ENCODE peak calls at places on chromosomes 2 and 18, in nine cellular contexts. W, A, U, G, R, H, C, Q and Z are unnamed samples.

GRCh38 chr18:474416-474815 is 26.1 kb downstream of the COLEC12 start:
- DNase-seq in W (peak), A (no peak), U (no peak), G (no peak), R (no peak), H (no peak), C (no peak), Q (no peak), Z (no peak)

GRCh38 chr18:13629841-13630747 is 96.3 kb downstream of the FAM210A start:
- DNase-seq in W (peak), A (peak), U (peak), G (peak), R (peak), H (no peak), C (peak), Q (peak), Z (peak)

GRCh38 chr2:234478121-234478858 is 18.6 kb downstream of the ARL4C start:
- DNase-seq in W (no peak), A (no peak), U (no peak), G (no peak), R (no peak), H (no peak), C (no peak), Q (no peak), Z (no peak)

GRCh38 chr18:62437520-62438329 is 85.1 kb upstream of the ZCCHC2 start:
- DNase-seq in W (peak), A (no peak), U (peak), G (peak), R (no peak), H (no peak), C (no peak), Q (no peak), Z (no peak)

GRCh38 chr18:50192903-50193795 is 1.8 kb downstream of the MYO5B start:
- DNase-seq in W (no peak), A (no peak), U (no peak), G (no peak), R (peak), H (no peak), C (no peak), Q (no peak), Z (no peak)

GRCh38 chr2:177405029-177405692 is 12.6 kb downstream of the AGPS start:
- DNase-seq in W (no peak), A (no peak), U (no peak), G (no peak), R (no peak), H (no peak), C (no peak), Q (no peak), Z (no peak)

GRCh38 chr2:167908786-167909185 is 338.6 kb downstream of the STK39 start:
- DNase-seq in W (no peak), A (no peak), U (no peak), G (no peak), R (no peak), H (no peak), C (no peak), Q (no peak), Z (no peak)

GRCh38 chr2:63874204-63875134 is 32.8 kb downstream of the UGP2 start:
- DNase-seq in W (no peak), A (no peak), U (no peak), G (no peak), R (no peak), H (no peak), C (no peak), Q (no peak), Z (no peak)

GRCh38 chr2:240021488-240022104 is 3.5 kb downstream of the NDUFA10 start:
- DNase-seq in W (peak), A (peak), U (peak), G (peak), R (peak), H (peak), C (peak), Q (peak), Z (peak)

GRCh38 chr2:120949027-120949956 is 213.6 kb downstream of the GLI2 start:
- DNase-seq in W (no peak), A (no peak), U (no peak), G (no peak), R (peak), H (no peak), C (no peak), Q (no peak), Z (no peak)

GRCh38 chr2:206657087-206657486 is 14.8 kb downstream of the FAM237A start:
- DNase-seq in W (no peak), A (no peak), U (no peak), G (peak), R (no peak), H (no peak), C (no peak), Q (no peak), Z (no peak)

GRCh38 chr2:62642429-62643099 is 62.9 kb upstream of the EHBP1 start:
- DNase-seq in W (no peak), A (no peak), U (no peak), G (no peak), R (no peak), H (no peak), C (no peak), Q (no peak), Z (no peak)

GRCh38 chr2:53129851-53130250 is 637.8 kb upstream of the CHAC2 start:
- DNase-seq in W (peak), A (no peak), U (peak), G (peak), R (no peak), H (no peak), C (peak), Q (no peak), Z (no peak)

GRCh38 chr2:134137182-134137595 is 116.7 kb upstream of the MGAT5 start:
- DNase-seq in W (peak), A (peak), U (peak), G (peak), R (peak), H (peak), C (peak), Q (no peak), Z (no peak)

GRCh38 chr2:126720031-126720368 is 64.0 kb downstream of the GYPC start:
- DNase-seq in W (no peak), A (no peak), U (no peak), G (no peak), R (no peak), H (no peak), C (no peak), Q (no peak), Z (no peak)

GRCh38 chr2:221506469-221506868 is 65.6 kb downstream of the EPHA4 start:
- DNase-seq in W (no peak), A (no peak), U (no peak), G (no peak), R (no peak), H (no peak), C (no peak), Q (no peak), Z (no peak)

GRCh38 chr2:127101756-127102463 is 5.0 kb downstream of the BIN1 start:
- DNase-seq in W (no peak), A (no peak), U (no peak), G (no peak), R (no peak), H (no peak), C (no peak), Q (no peak), Z (no peak)

GRCh38 chr2:73033142-73033765 is 38.3 kb downstream of the SFXN5 start:
- DNase-seq in W (no peak), A (no peak), U (no peak), G (no peak), R (no peak), H (no peak), C (no peak), Q (no peak), Z (no peak)

GRCh38 chr2:197889041-197889440 is 84.6 kb downstream of the PLCL1 start:
- DNase-seq in W (peak), A (peak), U (peak), G (peak), R (no peak), H (no peak), C (peak), Q (no peak), Z (peak)

GRCh38 chr2:198144621-198145020 is 340.2 kb downstream of the PLCL1 start:
- DNase-seq in W (no peak), A (no peak), U (no peak), G (no peak), R (no peak), H (no peak), C (no peak), Q (no peak), Z (no peak)

GRCh38 chr18:28013064-28013463 is 163.9 kb downstream of the CDH2 start:
- DNase-seq in W (peak), A (peak), U (no peak), G (peak), R (no peak), H (no peak), C (no peak), Q (no peak), Z (no peak)
- TF ChIP-seq CTCF in W (peak), A (peak), U (peak), G (peak), R (no peak), H (no peak), C (peak), Q (peak), Z (no peak)

GRCh38 chr2:19687260-19687659 is 214.5 kb downstream of the TTC32 start:
- DNase-seq in W (no peak), A (no peak), U (no peak), G (no peak), R (no peak), H (no peak), C (no peak), Q (no peak), Z (no peak)

GRCh38 chr2:19685713-19686112 is 216.1 kb downstream of the TTC32 start:
- DNase-seq in W (no peak), A (no peak), U (no peak), G (peak), R (no peak), H (no peak), C (no peak), Q (no peak), Z (no peak)

GRCh38 chr2:19686439-19686838 is 215.3 kb downstream of the TTC32 start:
- DNase-seq in W (no peak), A (no peak), U (no peak), G (no peak), R (no peak), H (no peak), C (no peak), Q (no peak), Z (no peak)

GRCh38 chr2:19689769-19690168 is 212.0 kb downstream of the TTC32 start:
- DNase-seq in W (no peak), A (no peak), U (no peak), G (no peak), R (no peak), H (no peak), C (no peak), Q (no peak), Z (no peak)

GRCh38 chr2:19688059-19688458 is 213.7 kb downstream of the TTC32 start:
- DNase-seq in W (no peak), A (no peak), U (no peak), G (no peak), R (no peak), H (no peak), C (no peak), Q (no peak), Z (no peak)
- TF ChIP-seq CTCF in W (no peak), A (no peak), U (no peak), G (no peak), R (no peak), H (no peak), C (no peak), Q (no peak), Z (no peak)

DNA sequence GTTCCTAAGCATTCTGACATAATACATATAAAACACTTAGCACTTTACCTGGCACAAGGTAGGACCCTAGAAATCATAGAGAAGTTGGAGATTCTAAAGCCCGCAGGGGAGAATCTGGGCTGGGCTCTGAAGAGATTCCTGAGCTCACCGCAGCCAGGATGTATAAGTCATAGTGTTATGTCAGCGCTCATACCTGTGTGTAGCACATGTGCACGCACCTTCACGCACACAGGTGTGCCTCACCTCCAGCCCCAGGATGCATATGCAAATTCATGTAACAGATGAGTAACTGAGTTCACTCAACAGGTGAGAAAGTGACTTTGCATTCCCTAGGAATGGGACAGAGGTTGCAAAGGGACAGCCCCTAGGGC is 7.9 kb upstream of the SDC1 start:
- DNase-seq in W (no peak), A (no peak), U (peak), G (no peak), R (no peak), H (peak), C (no peak), Q (no peak), Z (no peak)
- TF ChIP-seq CTCF in W (no peak), A (no peak), U (no peak), G (no peak), R (no peak), H (no peak), C (no peak), Q (no peak), Z (no peak)

GRCh38 chr2:57510704-57511103 is 535.9 kb upstream of the VRK2 start:
- DNase-seq in W (no peak), A (no peak), U (no peak), G (no peak), R (no peak), H (no peak), C (no peak), Q (no peak), Z (no peak)
- TF ChIP-seq CTCF in W (no peak), A (no peak), U (no peak), G (no peak), R (no peak), H (no peak), C (no peak), Q (peak), Z (no peak)

GRCh38 chr2:231613054-231613654 is 20.5 kb downstream of the TEX44 start:
- DNase-seq in W (no peak), A (no peak), U (no peak), G (no peak), R (no peak), H (peak), C (no peak), Q (no peak), Z (no peak)

GRCh38 chr2:231614559-231615057 is 21.9 kb downstream of the TEX44 start:
- DNase-seq in W (no peak), A (no peak), U (no peak), G (no peak), R (no peak), H (peak), C (no peak), Q (no peak), Z (peak)

GRCh38 chr2:231612199-231613053 is 19.8 kb downstream of the TEX44 start:
- DNase-seq in W (peak), A (peak), U (peak), G (peak), R (peak), H (peak), C (peak), Q (peak), Z (peak)

GRCh38 chr2:231613655-231614558 is 21.2 kb downstream of the TEX44 start:
- DNase-seq in W (peak), A (peak), U (peak), G (peak), R (peak), H (peak), C (peak), Q (peak), Z (peak)

GRCh38 chr2:231611273-231612198 is 18.9 kb downstream of the TEX44 start:
- DNase-seq in W (peak), A (peak), U (peak), G (peak), R (peak), H (no peak), C (no peak), Q (no peak), Z (no peak)
- TF ChIP-seq CTCF in W (peak), A (peak), U (no peak), G (peak), R (no peak), H (no peak), C (peak), Q (peak), Z (peak)

GRCh38 chr2:219638217-219638947 is 11.0 kb downstream of the SLC4A3 start:
- DNase-seq in W (no peak), A (no peak), U (peak), G (no peak), R (no peak), H (no peak), C (no peak), Q (no peak), Z (peak)
- TF ChIP-seq CTCF in W (no peak), A (peak), U (no peak), G (peak), R (no peak), H (no peak), C (peak), Q (no peak), Z (no peak)

GRCh38 chr2:163884416-163884815 is 148.6 kb upstream of the FIGN start:
- DNase-seq in W (no peak), A (no peak), U (no peak), G (no peak), R (no peak), H (no peak), C (no peak), Q (no peak), Z (no peak)

GRCh38 chr2:163888591-163888990 is 152.8 kb upstream of the FIGN start:
- DNase-seq in W (no peak), A (no peak), U (no peak), G (no peak), R (no peak), H (no peak), C (no peak), Q (no peak), Z (no peak)

GRCh38 chr2:163887182-163887581 is 151.4 kb upstream of the FIGN start:
- DNase-seq in W (no peak), A (no peak), U (no peak), G (no peak), R (no peak), H (no peak), C (no peak), Q (no peak), Z (no peak)
- TF ChIP-seq CTCF in W (peak), A (peak), U (peak), G (peak), R (no peak), H (peak), C (peak), Q (peak), Z (no peak)

GRCh38 chr2:26726229-26726628 is 33.7 kb downstream of the KCNK3 start:
- DNase-seq in W (no peak), A (no peak), U (no peak), G (no peak), R (no peak), H (no peak), C (no peak), Q (no peak), Z (no peak)

GRCh38 chr2:26725516-26725810 is 32.9 kb downstream of the KCNK3 start:
- DNase-seq in W (no peak), A (no peak), U (no peak), G (no peak), R (peak), H (no peak), C (no peak), Q (no peak), Z (no peak)

GRCh38 chr2:26730549-26730948 is 33.5 kb upstream of the SLC35F6 start:
- DNase-seq in W (no peak), A (no peak), U (no peak), G (no peak), R (no peak), H (no peak), C (no peak), Q (no peak), Z (no peak)

GRCh38 chr2:26729311-26729710 is 34.8 kb upstream of the SLC35F6 start:
- DNase-seq in W (no peak), A (no peak), U (no peak), G (no peak), R (no peak), H (no peak), C (no peak), Q (no peak), Z (no peak)

GRCh38 chr2:26727641-26728561 is 35.4 kb downstream of the KCNK3 start:
- DNase-seq in W (peak), A (no peak), U (no peak), G (no peak), R (no peak), H (no peak), C (no peak), Q (no peak), Z (no peak)
- TF ChIP-seq CTCF in W (no peak), A (no peak), U (no peak), G (no peak), R (no peak), H (peak), C (peak), Q (no peak), Z (no peak)